ENCODE peak calls at places on chromosomes 12 and 14, in four cellular contexts. One of them, this sample, is unnamed.
A peak's percentile ranks its signal among the peaks of the same experiment; 100 is the strongest.

GRCh38 chr12:52320784-52321400 is at the start of gene KRT83:
- DNase-seq in MM.1S: no peak
- DNase-seq in lung: no peak
- DNase-seq in testis: no peak
- DNase-seq in this sample: no peak

GRCh38 chr12:65822732-65823480 is 1.4 kb upstream of the HMGA2 start:
- DNase-seq in MM.1S: no peak
- DNase-seq in lung: no peak
- DNase-seq in testis: no peak
- DNase-seq in this sample: no peak

GRCh38 chr12:29148958-29149690 is at the start of gene FAR2:
- DNase-seq in MM.1S: peak; percentile 56
- DNase-seq in lung: peak; percentile 43
- DNase-seq in testis: peak; percentile 30
- DNase-seq in this sample: peak; percentile 76

GRCh38 chr14:81710232-81710845 is 176.7 kb upstream of the SEL1L start:
- DNase-seq in MM.1S: peak; percentile 34
- DNase-seq in lung: no peak
- DNase-seq in testis: peak; percentile 35
- DNase-seq in this sample: peak; percentile 24

GRCh38 chr14:54366726-54367707 is 29.8 kb upstream of the CDKN3 start:
- DNase-seq in MM.1S: peak; percentile 22
- DNase-seq in lung: no peak
- DNase-seq in testis: peak; percentile 73
- DNase-seq in this sample: peak; percentile 35

GRCh38 chr14:63952933-63953437 is 100.2 kb downstream of the SYNE2 start:
- DNase-seq in MM.1S: no peak
- DNase-seq in lung: no peak
- DNase-seq in testis: no peak
- DNase-seq in this sample: no peak

GRCh38 chr12:121483950-121484349 is 84.0 kb downstream of the RNF34 start:
- DNase-seq in MM.1S: no peak
- DNase-seq in lung: no peak
- DNase-seq in testis: no peak
- DNase-seq in this sample: no peak

GRCh38 chr14:105529506-105530445 is 3.4 kb downstream of the TMEM121 start:
- DNase-seq in MM.1S: no peak
- DNase-seq in lung: no peak
- DNase-seq in testis: no peak
- DNase-seq in this sample: peak; percentile 41

GRCh38 chr12:6335451-6336078 is 6.3 kb downstream of the TNFRSF1A start:
- DNase-seq in MM.1S: peak; percentile 91
- DNase-seq in lung: peak; percentile 80
- DNase-seq in testis: peak; percentile 82
- DNase-seq in this sample: peak; percentile 91

GRCh38 chr12:4107436-4107878 is 166.1 kb upstream of the CCND2 start:
- DNase-seq in MM.1S: peak; percentile 94
- DNase-seq in lung: peak; percentile 38
- DNase-seq in testis: peak; percentile 44
- DNase-seq in this sample: peak; percentile 83

GRCh38 chr12:29072631-29073030 is 76.4 kb upstream of the FAR2 start:
- DNase-seq in MM.1S: no peak
- DNase-seq in lung: no peak
- DNase-seq in testis: no peak
- DNase-seq in this sample: no peak

GRCh38 chr14:73452341-73453191 is 5.8 kb downstream of the NUMB start:
- DNase-seq in MM.1S: no peak
- DNase-seq in lung: no peak
- DNase-seq in testis: no peak
- DNase-seq in this sample: no peak

GRCh38 chr12:81078469-81079196 is 754 bp downstream of the ACSS3 start:
- DNase-seq in MM.1S: no peak
- DNase-seq in lung: peak; percentile 31
- DNase-seq in testis: peak; percentile 25
- DNase-seq in this sample: peak; percentile 68

GRCh38 chr12:86660488-86661171 is 404.4 kb upstream of the MGAT4C start:
- DNase-seq in MM.1S: no peak
- DNase-seq in lung: no peak
- DNase-seq in testis: no peak
- DNase-seq in this sample: no peak

GRCh38 chr12:131950182-131950913 is 606 bp downstream of the EP400 start:
- DNase-seq in MM.1S: peak; percentile 19
- DNase-seq in lung: no peak
- DNase-seq in testis: peak; percentile 25
- DNase-seq in this sample: peak; percentile 40

GRCh38 chr14:21309238-21309636 is 29.4 kb downstream of the RPGRIP1 start:
- DNase-seq in MM.1S: no peak
- DNase-seq in lung: no peak
- DNase-seq in testis: no peak
- DNase-seq in this sample: no peak

GRCh38 chr12:120041386-120042231 is 52.6 kb downstream of the BICDL1 start:
- DNase-seq in MM.1S: no peak
- DNase-seq in lung: no peak
- DNase-seq in testis: peak; percentile 21
- DNase-seq in this sample: no peak

GRCh38 chr12:8088574-8088973 is 6.5 kb downstream of the NECAP1 start:
- DNase-seq in MM.1S: peak; percentile 52
- DNase-seq in lung: no peak
- DNase-seq in testis: no peak
- DNase-seq in this sample: no peak

GRCh38 chr12:115473257-115473956 is 789.4 kb upstream of the TBX3 start:
- DNase-seq in MM.1S: no peak
- DNase-seq in lung: no peak
- DNase-seq in testis: no peak
- DNase-seq in this sample: no peak

GRCh38 chr14:35046751-35047536 is 872 bp downstream of the FAM177A1 start:
- DNase-seq in MM.1S: peak; percentile 38
- DNase-seq in lung: peak; percentile 59
- DNase-seq in testis: peak; percentile 56
- DNase-seq in this sample: peak; percentile 63

GRCh38 chr12:66144796-66145754 is 14.5 kb upstream of the LLPH start:
- DNase-seq in MM.1S: peak; percentile 66
- DNase-seq in lung: peak; percentile 72
- DNase-seq in testis: peak; percentile 29
- DNase-seq in this sample: peak; percentile 76

GRCh38 chr12:7959278-7960063 is 23.5 kb upstream of the SLC2A3 start:
- DNase-seq in MM.1S: peak; percentile 77
- DNase-seq in lung: peak; percentile 54
- DNase-seq in testis: no peak
- DNase-seq in this sample: peak; percentile 16

GRCh38 chr12:57672801-57673200 is 21.1 kb upstream of the OS9 start:
- DNase-seq in MM.1S: no peak
- DNase-seq in lung: no peak
- DNase-seq in testis: no peak
- DNase-seq in this sample: no peak

GRCh38 chr12:52202361-52203078 is 10.7 kb upstream of the KRT80 start:
- DNase-seq in MM.1S: no peak
- DNase-seq in lung: no peak
- DNase-seq in testis: no peak
- DNase-seq in this sample: no peak

GRCh38 chr12:101793401-101793800 is 37.4 kb downstream of the GNPTAB start:
- DNase-seq in MM.1S: no peak
- DNase-seq in lung: no peak
- DNase-seq in testis: no peak
- DNase-seq in this sample: no peak

GRCh38 chr14:84468153-84468552 is 1061.8 kb upstream of the FLRT2 start:
- DNase-seq in MM.1S: no peak
- DNase-seq in lung: no peak
- DNase-seq in testis: no peak
- DNase-seq in this sample: no peak

GRCh38 chr12:130818381-130819247 is 20.4 kb downstream of the STX2 start:
- DNase-seq in MM.1S: peak; percentile 69
- DNase-seq in lung: peak; percentile 65
- DNase-seq in testis: peak; percentile 77
- DNase-seq in this sample: peak; percentile 59
- H3K4me3 ChIP-seq in MM.1S: peak overlapping the region; percentile 62
- H3K4me3 ChIP-seq in lung: peak overlapping the region; percentile 24
- H3K4me3 ChIP-seq in testis: peak overlapping the region; percentile 48
- H3K4me3 ChIP-seq in this sample: no peak overlapping the region

GRCh38 chr12:56599041-56599440 is 31.1 kb downstream of the BAZ2A start:
- DNase-seq in MM.1S: no peak
- DNase-seq in lung: no peak
- DNase-seq in testis: no peak
- DNase-seq in this sample: no peak
- H3K4me1 ChIP-seq in MM.1S: no peaks in the 10 kb centered on the region
- H3K4me1 ChIP-seq in lung: no peaks in the 10 kb centered on the region
- H3K4me1 ChIP-seq in testis: no peaks in the 10 kb centered on the region
- H3K4me1 ChIP-seq in this sample: no peaks in the 10 kb centered on the region

GRCh38 chr12:49664591-49665146 is 41.3 kb downstream of the PRPF40B start:
- DNase-seq in MM.1S: peak; percentile 84
- DNase-seq in lung: no peak
- DNase-seq in testis: no peak
- DNase-seq in this sample: no peak

GRCh38 chr12:49667319-49668090 is 39.7 kb downstream of the FMNL3 start:
- DNase-seq in MM.1S: no peak
- DNase-seq in lung: no peak
- DNase-seq in testis: no peak
- DNase-seq in this sample: no peak

GRCh38 chr12:49664167-49664566 is 40.8 kb downstream of the PRPF40B start:
- DNase-seq in MM.1S: no peak
- DNase-seq in lung: no peak
- DNase-seq in testis: no peak
- DNase-seq in this sample: no peak

GRCh38 chr12:49666176-49666575 is 41.0 kb downstream of the FMNL3 start:
- DNase-seq in MM.1S: no peak
- DNase-seq in lung: no peak
- DNase-seq in testis: no peak
- DNase-seq in this sample: no peak

GRCh38 chr12:49665384-49665783 is 41.8 kb downstream of the FMNL3 start:
- DNase-seq in MM.1S: no peak
- DNase-seq in lung: no peak
- DNase-seq in testis: no peak
- DNase-seq in this sample: no peak
- H3K27ac ChIP-seq in MM.1S: peak overlapping the region; percentile 86
- H3K27ac ChIP-seq in lung: peak overlapping the region; percentile 53
- H3K27ac ChIP-seq in testis: no peak overlapping the region
- H3K27ac ChIP-seq in this sample: no peak overlapping the region

GRCh38 chr12:98646165-98646764 is 1.2 kb downstream of the APAF1 start:
- DNase-seq in MM.1S: no peak
- DNase-seq in lung: no peak
- DNase-seq in testis: no peak
- DNase-seq in this sample: no peak
- H3K4me3 ChIP-seq in MM.1S: peak overlapping the region; percentile 95
- H3K4me3 ChIP-seq in lung: no peak overlapping the region
- H3K4me3 ChIP-seq in testis: peak overlapping the region; percentile 87
- H3K4me3 ChIP-seq in this sample: peak overlapping the region; percentile 88

GRCh38 chr14:101839661-101840060 is 78.2 kb downstream of the PPP2R5C start:
- DNase-seq in MM.1S: no peak
- DNase-seq in lung: no peak
- DNase-seq in testis: no peak
- DNase-seq in this sample: no peak
- H3K4me1 ChIP-seq in MM.1S: peaks cover 10% of the 10 kb centered on the region
- H3K4me1 ChIP-seq in lung: peaks cover 12% of the 10 kb centered on the region
- H3K4me1 ChIP-seq in testis: peaks cover 39% of the 10 kb centered on the region
- H3K4me1 ChIP-seq in this sample: peaks cover 25% of the 10 kb centered on the region

DNA sequence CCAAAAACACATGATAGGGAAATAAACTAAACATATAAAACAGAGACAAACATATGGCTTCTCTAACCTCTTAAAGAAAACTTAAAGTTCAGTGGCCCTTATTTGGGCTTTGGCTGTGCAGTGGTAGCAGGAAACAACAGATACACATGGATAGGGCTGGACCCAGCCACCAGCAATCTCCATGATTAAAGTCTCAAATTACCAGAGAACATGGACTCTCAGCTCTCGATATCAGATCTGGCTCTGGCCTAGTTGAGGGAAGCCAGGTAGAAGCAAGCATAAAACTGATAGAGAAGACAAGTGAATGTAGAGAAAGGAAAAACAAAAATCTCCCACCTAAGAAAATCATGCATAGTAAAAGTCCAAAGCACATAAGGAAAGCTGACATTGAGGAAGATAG is 164.8 kb downstream of the ITPR2 start:
- DNase-seq in MM.1S: no peak
- DNase-seq in lung: no peak
- DNase-seq in testis: no peak
- DNase-seq in this sample: no peak
- H3K27ac ChIP-seq in MM.1S: no peak overlapping the region
- H3K27ac ChIP-seq in lung: no peak overlapping the region
- H3K27ac ChIP-seq in testis: no peak overlapping the region
- H3K27ac ChIP-seq in this sample: no peak overlapping the region

DNA sequence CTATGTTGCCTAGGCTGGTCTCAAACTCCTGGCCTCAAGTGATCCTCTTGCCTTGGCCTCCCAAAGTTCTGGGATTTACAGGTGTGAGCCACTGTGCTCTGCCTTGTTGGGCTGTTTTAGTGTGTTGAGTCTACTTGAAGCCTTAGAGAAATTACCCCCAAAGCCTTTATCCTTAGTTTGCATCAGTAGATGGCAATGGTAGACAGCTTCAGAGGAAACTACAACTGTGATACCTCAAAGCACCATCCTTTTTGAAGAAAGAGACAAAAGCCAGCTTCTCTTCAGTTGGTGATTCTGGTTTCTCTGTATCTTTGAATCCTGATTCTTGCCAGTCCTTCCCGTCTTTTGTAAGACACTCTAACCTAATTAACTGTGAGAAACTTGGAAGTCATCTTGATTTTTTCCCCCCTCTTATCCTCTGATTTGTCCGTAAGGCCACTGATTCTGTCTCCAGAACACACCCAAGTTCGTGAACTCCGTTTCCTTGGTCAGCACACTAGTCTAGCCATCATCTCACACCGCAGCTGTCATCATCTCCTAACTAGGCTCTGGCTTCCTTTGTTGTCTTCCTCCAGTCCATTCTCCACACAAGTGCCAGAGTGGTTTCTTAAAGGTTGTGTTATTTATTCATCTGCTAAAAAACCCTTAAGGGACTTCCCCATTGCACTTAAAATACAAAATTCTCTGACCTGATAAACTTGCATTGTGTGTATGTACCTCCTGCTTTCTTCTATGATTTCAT is 20.2 kb downstream of the ATP2A2 start:
- DNase-seq in MM.1S: no peak
- DNase-seq in lung: no peak
- DNase-seq in testis: no peak
- DNase-seq in this sample: no peak
- H3K4me3 ChIP-seq in MM.1S: no peak overlapping the region
- H3K4me3 ChIP-seq in lung: no peak overlapping the region
- H3K4me3 ChIP-seq in testis: no peak overlapping the region
- H3K4me3 ChIP-seq in this sample: no peak overlapping the region